ENCODE peak calls at places on chromosomes 1 and 21, in six cellular contexts. T is H9, F is IMR-90, E is GM23248, G is astrocyte, X is DND-41. Q is an unnamed sample.

GRCh38 chr1:111761717-111762116 is 6.0 kb downstream of the DDX20 start:
- DNase-seq in T (no peak), F (no peak), E (no peak), G (no peak), X (no peak), Q (no peak)

GRCh38 chr1:28172690-28173150 is 3.8 kb downstream of the PTAFR start:
- DNase-seq in T (no peak), F (no peak), E (no peak), G (peak; percentile 18), X (no peak), Q (peak; percentile 12)

GRCh38 chr1:48688102-48688760 is 88.5 kb downstream of the BEND5 start:
- DNase-seq in T (no peak), F (no peak), E (peak; percentile 30), G (no peak), X (no peak), Q (no peak)

GRCh38 chr1:47411441-47411840 is 4.6 kb upstream of the FOXE3 start:
- DNase-seq in T (no peak), F (peak; percentile 61), E (peak; percentile 74), G (no peak), X (no peak), Q (no peak)

GRCh38 chr1:214276786-214277185 is 4.2 kb upstream of the SMYD2 start:
- DNase-seq in T (no peak), F (no peak), E (no peak), G (no peak), X (no peak), Q (no peak)

GRCh38 chr1:68269637-68270430 is 37.5 kb upstream of the WLS start:
- DNase-seq in T (no peak), F (peak; percentile 62), E (peak; percentile 74), G (peak; percentile 62), X (no peak), Q (peak; percentile 12)

GRCh38 chr1:119075614-119076013 is 64.8 kb downstream of the WARS2 start:
- DNase-seq in T (no peak), F (peak; percentile 75), E (peak; percentile 91), G (peak; percentile 74), X (no peak), Q (peak; percentile 81)

GRCh38 chr1:36829066-36829465 is 205.2 kb downstream of the GRIK3 start:
- DNase-seq in T (no peak), F (no peak), E (peak; percentile 21), G (no peak), X (no peak), Q (no peak)

GRCh38 chr1:21323091-21323490 is 32.8 kb upstream of the ECE1 start:
- DNase-seq in T (no peak), F (no peak), E (peak; percentile 41), G (peak; percentile 38), X (no peak), Q (peak; percentile 55)

GRCh38 chr1:171217658-171218443 is 30.4 kb upstream of the FMO1 start:
- DNase-seq in T (no peak), F (no peak), E (no peak), G (no peak), X (no peak), Q (no peak)

GRCh38 chr1:210143465-210144062 is 89.0 kb upstream of the SERTAD4 start:
- DNase-seq in T (peak; percentile 34), F (peak; percentile 68), E (peak; percentile 75), G (peak; percentile 42), X (peak; percentile 47), Q (peak; percentile 79)

GRCh38 chr1:162851341-162851740 is 9.6 kb downstream of the CCDC190 start:
- DNase-seq in T (no peak), F (no peak), E (no peak), G (no peak), X (no peak), Q (no peak)

GRCh38 chr1:117580882-117581281 is 25.0 kb upstream of the TENT5C start:
- DNase-seq in T (no peak), F (no peak), E (no peak), G (no peak), X (no peak), Q (no peak)

GRCh38 chr1:187943606-187944403 is 1115.1 kb downstream of the PLA2G4A start:
- DNase-seq in T (no peak), F (no peak), E (no peak), G (no peak), X (no peak), Q (no peak)

GRCh38 chr1:75135829-75136142 is 1.6 kb downstream of the LHX8 start:
- DNase-seq in T (no peak), F (no peak), E (no peak), G (peak; percentile 9), X (no peak), Q (peak; percentile 43)

GRCh38 chr1:230243583-230244377 is 176.7 kb downstream of the GALNT2 start:
- DNase-seq in T (no peak), F (peak; percentile 76), E (peak; percentile 61), G (peak; percentile 79), X (no peak), Q (peak; percentile 82)

GRCh38 chr1:28509705-28510349 is 4.0 kb downstream of the RCC1 start:
- DNase-seq in T (no peak), F (no peak), E (peak; percentile 38), G (peak; percentile 38), X (peak; percentile 35), Q (peak; percentile 53)

GRCh38 chr1:171226757-171227370 is 21.4 kb upstream of the FMO1 start:
- DNase-seq in T (peak; percentile 72), F (peak; percentile 80), E (peak; percentile 79), G (peak; percentile 57), X (peak; percentile 45), Q (peak; percentile 86)

GRCh38 chr1:200958597-200958996 is 63.9 kb downstream of the INAVA start:
- DNase-seq in T (peak; percentile 20), F (no peak), E (no peak), G (no peak), X (no peak), Q (no peak)

GRCh38 chr1:208219659-208220282 is 24.4 kb downstream of the PLXNA2 start:
- DNase-seq in T (no peak), F (peak; percentile 61), E (peak; percentile 86), G (peak; percentile 77), X (no peak), Q (peak; percentile 50)

GRCh38 chr1:25594971-25595370 is 21.6 kb upstream of the MAN1C1 start:
- DNase-seq in T (no peak), F (no peak), E (no peak), G (no peak), X (no peak), Q (no peak)

GRCh38 chr1:154710091-154710490 is 102.1 kb upstream of the ADAR start:
- DNase-seq in T (no peak), F (no peak), E (no peak), G (no peak), X (no peak), Q (no peak)

GRCh38 chr1:226810681-226811080 is 59.7 kb upstream of the PSEN2 start:
- DNase-seq in T (no peak), F (no peak), E (no peak), G (no peak), X (no peak), Q (no peak)

GRCh38 chr1:13731897-13732296 is 31.9 kb downstream of the PRDM2 start:
- DNase-seq in T (no peak), F (no peak), E (no peak), G (no peak), X (no peak), Q (no peak)

GRCh38 chr1:13725714-13726175 is 25.8 kb downstream of the PRDM2 start:
- DNase-seq in T (no peak), F (peak; percentile 25), E (peak; percentile 67), G (peak; percentile 79), X (peak; percentile 47), Q (peak; percentile 84)

GRCh38 chr1:13730751-13731482 is 30.9 kb downstream of the PRDM2 start:
- DNase-seq in T (no peak), F (peak; percentile 53), E (no peak), G (peak; percentile 68), X (peak; percentile 79), Q (peak; percentile 74)

GRCh38 chr1:13730301-13730700 is 30.3 kb downstream of the PRDM2 start:
- DNase-seq in T (no peak), F (no peak), E (no peak), G (no peak), X (no peak), Q (no peak)

GRCh38 chr1:13728104-13728503 is 28.1 kb downstream of the PRDM2 start:
- DNase-seq in T (no peak), F (no peak), E (no peak), G (no peak), X (no peak), Q (no peak)
- H4K20me1 ChIP-seq in T (no peaks in the 10 kb centered on the region), F (no peaks in the 10 kb centered on the region), E (no peaks in the 10 kb centered on the region), G (peaks cover 24% of the 10 kb centered on the region), X (no peaks in the 10 kb centered on the region), Q (no peaks in the 10 kb centered on the region)

GRCh38 chr1:30888975-30889374 is 19.6 kb downstream of the SDC3 start:
- DNase-seq in T (no peak), F (no peak), E (no peak), G (no peak), X (no peak), Q (no peak)
- H4K20me1 ChIP-seq in T (no peaks in the 10 kb centered on the region), F (peaks cover 74% of the 10 kb centered on the region), E (no peaks in the 10 kb centered on the region), G (peaks cover 80% of the 10 kb centered on the region), X (peaks cover 4% of the 10 kb centered on the region), Q (no peaks in the 10 kb centered on the region)

GRCh38 chr21:36692125-36692843 is 6.6 kb upstream of the SIM2 start:
- DNase-seq in T (no peak), F (no peak), E (no peak), G (no peak), X (no peak), Q (no peak)
- H4K20me1 ChIP-seq in T (no peaks in the 10 kb centered on the region), F (peaks cover 11% of the 10 kb centered on the region), E (no peaks in the 10 kb centered on the region), G (peaks cover 26% of the 10 kb centered on the region), X (no peaks in the 10 kb centered on the region), Q (no peaks in the 10 kb centered on the region)

GRCh38 chr1:53684741-53685140 is 54.2 kb downstream of the GLIS1 start:
- DNase-seq in T (no peak), F (no peak), E (no peak), G (no peak), X (no peak), Q (no peak)

GRCh38 chr1:53687426-53687825 is 51.5 kb downstream of the GLIS1 start:
- DNase-seq in T (no peak), F (no peak), E (no peak), G (no peak), X (no peak), Q (no peak)

GRCh38 chr1:53685272-53686051 is 53.5 kb downstream of the GLIS1 start:
- DNase-seq in T (no peak), F (peak; percentile 45), E (no peak), G (peak; percentile 42), X (no peak), Q (peak; percentile 68)

GRCh38 chr1:53687886-53688285 is 51.1 kb downstream of the GLIS1 start:
- DNase-seq in T (no peak), F (no peak), E (no peak), G (no peak), X (no peak), Q (no peak)

DNA sequence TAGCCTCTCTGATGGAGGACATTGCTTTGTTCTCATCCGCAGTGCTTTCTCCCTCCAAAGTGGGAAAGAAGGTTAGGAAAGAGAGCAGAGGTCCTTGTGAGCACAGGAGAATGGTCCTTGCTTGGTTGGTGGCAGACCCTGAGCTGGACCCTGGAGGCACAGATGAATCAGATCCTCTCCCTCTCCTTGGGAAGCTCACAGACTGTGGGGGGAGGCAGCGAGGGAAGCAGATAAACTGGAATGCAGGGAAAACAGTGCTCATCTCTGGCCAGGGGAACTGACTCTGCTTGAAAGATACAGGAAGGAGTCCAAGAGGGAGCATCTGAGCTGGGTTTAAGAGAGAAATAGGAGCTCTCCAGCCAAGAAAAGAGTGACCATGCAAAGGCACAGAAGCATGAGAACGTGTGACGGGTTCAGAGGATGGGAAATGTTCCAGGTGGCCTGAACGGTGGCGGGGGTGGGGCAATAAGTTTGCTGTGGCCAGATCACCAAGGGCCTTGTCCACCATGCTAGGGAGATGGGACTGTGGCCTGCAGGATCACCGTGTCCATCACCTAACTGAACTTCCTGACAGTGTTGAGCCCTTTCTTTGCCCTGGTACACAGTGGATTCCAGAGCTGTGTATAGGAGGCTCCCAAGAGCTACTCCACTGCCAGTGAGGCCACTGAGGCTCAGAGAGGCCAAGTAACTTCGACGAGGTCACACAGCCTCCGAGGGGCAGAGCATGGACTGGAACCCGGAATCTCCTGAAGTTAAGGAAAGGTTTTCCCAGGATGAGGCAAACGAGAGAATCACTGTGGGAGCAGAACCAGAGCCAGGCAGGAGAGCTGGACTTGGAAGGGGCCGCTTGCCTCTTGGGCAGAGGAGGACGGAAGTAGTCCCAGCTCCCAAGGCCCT is 52.3 kb downstream of the GLIS1 start:
- DNase-seq in T (no peak), F (peak; percentile 62), E (no peak), G (peak; percentile 36), X (no peak), Q (peak; percentile 58)
- H4K20me1 ChIP-seq in T (no peaks in the 10 kb centered on the region), F (peaks cover 31% of the 10 kb centered on the region), E (no peaks in the 10 kb centered on the region), G (peaks cover 100% of the 10 kb centered on the region), X (peaks cover 3% of the 10 kb centered on the region), Q (no peaks in the 10 kb centered on the region)

Q was measured in fibroblast of lung.